ENCODE peak calls at places on chromosomes 13 and 19, in seven cellular contexts. X is A549, F is EL, G is adrenal gland, A is SJSA1, S is KBM-7, N is tibial artery. E is an unnamed sample.

GRCh38 chr19:5222178-5222577 is 118.4 kb downstream of the PTPRS start:
- DNase-seq in X (no peak), F (no peak), N (no peak), A (no peak), S (no peak), G (no peak), E (no peak)

GRCh38 chr13:79772811-79773210 is 291.9 kb downstream of the NDFIP2 start:
- DNase-seq in A (no peak), N (no peak), F (no peak), X (no peak), S (no peak), G (no peak), E (peak; percentile 10)

GRCh38 chr13:82627183-82627582 is 1255.1 kb downstream of the SLITRK1 start:
- DNase-seq in A (peak; percentile 39), F (peak; percentile 76), S (no peak), G (no peak), N (no peak), X (peak; percentile 10), E (no peak)

GRCh38 chr13:22505489-22505888 is 675.3 kb upstream of the SGCG start:
- DNase-seq in X (no peak), F (no peak), A (no peak), S (no peak), N (no peak), G (peak; percentile 80), E (no peak)

GRCh38 chr19:19105365-19106060 is 32.8 kb downstream of the TMEM161A start:
- DNase-seq in F (peak; percentile 76), G (peak; percentile 78), S (no peak), A (no peak), X (peak; percentile 72), N (no peak), E (peak; percentile 45)

GRCh38 chr19:38729653-38730469 is 14.4 kb downstream of the CAPN12 start:
- DNase-seq in N (peak; percentile 77), X (peak; percentile 89), A (peak; percentile 58), S (peak; percentile 78), F (peak; percentile 65), G (peak; percentile 78), E (no peak)

GRCh38 chr13:34246511-34246910 is 428.6 kb downstream of the RFC3 start:
- DNase-seq in N (no peak), F (peak; percentile 18), A (peak; percentile 9), S (no peak), G (no peak), X (peak; percentile 6), E (no peak)

GRCh38 chr13:48567521-48568331 is 34.8 kb upstream of the RCBTB2 start:
- DNase-seq in G (peak; percentile 59), S (peak; percentile 73), F (no peak), A (no peak), X (no peak), N (no peak), E (peak; percentile 58)

GRCh38 chr19:2084993-2085720 is 11.0 kb downstream of the MOB3A start:
- DNase-seq in F (peak; percentile 58), A (no peak), S (peak; percentile 98), G (peak; percentile 63), X (no peak), N (no peak), E (peak; percentile 69)

GRCh38 chr13:25977671-25978070 is 74.1 kb downstream of the SHISA2 start:
- DNase-seq in F (no peak), X (no peak), N (no peak), A (no peak), G (no peak), S (no peak), E (no peak)

GRCh38 chr19:1264801-1265610 is 4.1 kb upstream of the CIRBP start:
- DNase-seq in F (peak; percentile 96), A (peak; percentile 97), X (peak; percentile 86), S (no peak), N (peak; percentile 89), G (peak; percentile 93), E (peak; percentile 81)

GRCh38 chr19:20278342-20278741 is 111.3 kb downstream of the ZNF486 start:
- DNase-seq in F (no peak), A (no peak), X (no peak), S (no peak), G (peak; percentile 48), N (no peak), E (peak; percentile 43)

GRCh38 chr19:46886546-46887239 is 25.9 kb downstream of the ARHGAP35 start:
- DNase-seq in S (no peak), G (no peak), A (no peak), N (no peak), F (peak; percentile 61), X (no peak), E (no peak)

GRCh38 chr19:12800873-12801465 is 631 bp downstream of the PRDX2 start:
- DNase-seq in F (peak; percentile 14), N (peak; percentile 71), A (no peak), X (no peak), S (no peak), G (peak; percentile 80), E (no peak)

GRCh38 chr13:95418946-95419345 is 117.7 kb upstream of the ABCC4 start:
- DNase-seq in S (no peak), A (no peak), G (no peak), N (no peak), F (no peak), X (no peak), E (no peak)

GRCh38 chr13:40129467-40129866 is 474.0 kb downstream of the COG6 start:
- DNase-seq in A (no peak), X (no peak), S (no peak), F (no peak), N (no peak), G (no peak), E (no peak)

GRCh38 chr13:30805603-30806011 is 70.3 kb downstream of the ALOX5AP start:
- DNase-seq in A (no peak), X (no peak), N (no peak), F (no peak), G (peak; percentile 66), S (no peak), E (no peak)

GRCh38 chr13:90416519-90416918 is 931.0 kb upstream of the MIR17HG start:
- DNase-seq in A (peak; percentile 19), X (no peak), F (peak; percentile 86), S (no peak), N (no peak), G (no peak), E (peak; percentile 7)

GRCh38 chr19:45187421-45188100 is 9.0 kb downstream of the BLOC1S3 start:
- DNase-seq in A (no peak), N (no peak), G (no peak), S (no peak), F (no peak), X (no peak), E (no peak)

GRCh38 chr13:24995225-24995804 is 100.6 kb upstream of the PABPC3 start:
- DNase-seq in A (peak; percentile 59), N (no peak), S (peak; percentile 83), G (peak; percentile 61), F (peak; percentile 75), X (peak; percentile 85), E (peak; percentile 64)

GRCh38 chr13:41700790-41701310 is 243.5 kb downstream of the RGCC start:
- DNase-seq in N (no peak), X (peak; percentile 24), F (peak; percentile 67), G (peak; percentile 37), A (peak; percentile 74), S (peak; percentile 68), E (peak; percentile 72)

GRCh38 chr19:48918801-48919247 is 14.7 kb upstream of the DHDH start:
- DNase-seq in S (peak; percentile 30), N (no peak), F (peak; percentile 34), G (no peak), A (no peak), X (peak; percentile 58), E (peak; percentile 15)

GRCh38 chr19:36891768-36892357 is 24.2 kb downstream of the ZNF829 start:
- DNase-seq in X (no peak), F (no peak), G (no peak), S (no peak), N (no peak), A (no peak), E (no peak)

GRCh38 chr13:107289540-107289939 is 721.6 kb upstream of the ARGLU1 start:
- DNase-seq in N (no peak), A (no peak), S (no peak), F (no peak), G (no peak), X (no peak), E (no peak)

GRCh38 chr19:54817670-54818536 is 1.6 kb downstream of the KIR3DL1 start:
- DNase-seq in A (no peak), F (no peak), S (no peak), N (no peak), X (no peak), G (no peak), E (no peak)

GRCh38 chr19:7434391-7434790 is 54.4 kb downstream of the PEX11G start:
- DNase-seq in X (no peak), F (no peak), A (no peak), S (no peak), G (no peak), N (no peak), E (no peak)

GRCh38 chr13:76043882-76044281 is 407.8 kb downstream of the LMO7 start:
- DNase-seq in X (no peak), F (no peak), G (no peak), A (no peak), N (no peak), S (no peak), E (no peak)

GRCh38 chr13:100130092-100130491 is 41.2 kb downstream of the PCCA start:
- DNase-seq in A (no peak), N (no peak), S (no peak), X (no peak), G (peak; percentile 34), F (no peak), E (peak; percentile 33)

GRCh38 chr13:90360785-90361184 is 986.7 kb upstream of the MIR17HG start:
- DNase-seq in A (no peak), F (no peak), G (no peak), N (no peak), X (no peak), S (no peak), E (no peak)

GRCh38 chr19:30649934-30650614 is 277.9 kb downstream of the ZNF536 start:
- DNase-seq in F (peak; percentile 37), X (peak; percentile 72), A (peak; percentile 39), G (peak; percentile 59), S (peak; percentile 51), N (no peak), E (peak; percentile 30)

GRCh38 chr19:7685546-7686445 is 5.2 kb downstream of the TRAPPC5 start:
- DNase-seq in F (peak; percentile 22), N (no peak), G (no peak), X (no peak), A (no peak), S (no peak), E (no peak)

GRCh38 chr19:39416152-39416551 is 3.7 kb downstream of the PLEKHG2 start:
- DNase-seq in N (peak; percentile 66), A (no peak), F (no peak), S (no peak), G (no peak), X (no peak), E (no peak)

GRCh38 chr13:52399708-52400107 is 6.3 kb downstream of the THSD1 start:
- DNase-seq in N (no peak), A (no peak), G (no peak), F (no peak), S (no peak), X (peak; percentile 46), E (no peak)

GRCh38 chr13:98938801-98939200 is 39.1 kb downstream of the DOCK9 start:
- DNase-seq in N (no peak), F (no peak), A (no peak), S (no peak), X (no peak), G (no peak), E (no peak)

GRCh38 chr19:1131718-1132552 is 28.1 kb downstream of the GPX4 start:
- DNase-seq in N (peak; percentile 92), G (peak; percentile 92), S (peak; percentile 81), A (peak; percentile 76), X (peak; percentile 64), F (peak; percentile 89), E (peak; percentile 76)

E was measured in dermis microvascular lymphatic vessel endothelial cell.